ENCODE peak calls at places on chromosomes 6 and 20, in seven cellular contexts. U is effector CD8-positive, alpha-beta T cell; W is activated CD4-positive, CD25-positive, alpha-beta regulatory T cell; Y is SW 1271; T is NCI-H524; G is C1 segment of cervical spinal cord; O is GM10248. V is an unnamed sample.

GRCh38 chr20:47720636-47721427 is 64.4 kb downstream of the SULF2 start:
- DNase-seq in W (no peak), G (no peak), U (no peak), T (no peak), Y (no peak), O (no peak), V (no peak)

GRCh38 chr20:38685853-38686473 is 38.3 kb upstream of the SLC32A1 start:
- DNase-seq in G (no peak), T (no peak), O (peak; percentile 41), U (no peak), W (peak; percentile 2), Y (no peak), V (no peak)

GRCh38 chr20:5000263-5001173 is 792 bp downstream of the SLC23A2 start:
- DNase-seq in G (peak; percentile 52), O (peak; percentile 37), W (no peak), Y (no peak), U (no peak), T (peak; percentile 58), V (peak; percentile 51)

GRCh38 chr6:10578718-10579117 is 57.6 kb downstream of the GCNT2 start:
- DNase-seq in Y (no peak), G (no peak), U (no peak), W (no peak), O (no peak), T (no peak), V (no peak)

GRCh38 chr6:41175084-41175483 is 12.2 kb upstream of the TREM2 start:
- DNase-seq in W (no peak), T (no peak), U (no peak), G (no peak), Y (no peak), O (no peak), V (no peak)

GRCh38 chr6:74356385-74356784 is 660.4 kb downstream of the CD109 start:
- DNase-seq in W (no peak), Y (peak; percentile 71), G (no peak), U (no peak), T (no peak), O (no peak), V (no peak)

GRCh38 chr20:25282034-25282781 is 34.3 kb downstream of the PYGB start:
- DNase-seq in O (no peak), Y (no peak), W (no peak), G (no peak), U (no peak), T (no peak), V (no peak)

GRCh38 chr20:61960836-61961235 is 104.8 kb downstream of the TAF4 start:
- DNase-seq in Y (no peak), G (no peak), W (no peak), U (no peak), O (no peak), T (no peak), V (no peak)

GRCh38 chr20:62376112-62377063 is 9.3 kb upstream of the LAMA5 start:
- DNase-seq in T (no peak), Y (no peak), G (no peak), O (no peak), W (no peak), U (no peak), V (no peak)

GRCh38 chr6:163324928-163325784 is 89.4 kb upstream of the QKI start:
- DNase-seq in O (no peak), Y (no peak), U (no peak), T (no peak), W (no peak), G (no peak), V (no peak)

GRCh38 chr6:33205172-33206026 is 944 bp downstream of the HSD17B8 start:
- DNase-seq in U (no peak), G (no peak), W (peak; percentile 29), T (peak; percentile 64), O (no peak), Y (peak; percentile 57), V (no peak)

GRCh38 chr6:132818404-132819359 is 4.3 kb downstream of the RPS12 start:
- DNase-seq in T (peak; percentile 17), Y (peak; percentile 21), O (no peak), U (no peak), W (no peak), G (no peak), V (no peak)

GRCh38 chr20:18506744-18507143 is 996 bp upstream of the SEC23B start:
- DNase-seq in U (no peak), O (no peak), T (no peak), W (no peak), G (no peak), Y (no peak), V (no peak)

GRCh38 chr6:125611573-125612399 is 137.6 kb upstream of the HEY2 start:
- DNase-seq in W (no peak), U (no peak), T (no peak), O (no peak), G (no peak), Y (no peak), V (no peak)

GRCh38 chr20:49964964-49965780 is 17.6 kb upstream of the SNAI1 start:
- DNase-seq in Y (no peak), G (no peak), O (peak; percentile 58), U (no peak), T (peak; percentile 39), W (no peak), V (peak; percentile 72)

GRCh38 chr20:62066983-62067433 is 1.3 kb upstream of the TAF4 start:
- DNase-seq in U (peak; percentile 13), Y (no peak), O (peak; percentile 63), W (no peak), T (no peak), G (no peak), V (peak; percentile 27)

GRCh38 chr20:37999526-38000263 is 33.6 kb downstream of the TTI1 start:
- DNase-seq in U (no peak), T (no peak), W (no peak), Y (no peak), G (peak; percentile 18), O (no peak), V (no peak)

GRCh38 chr20:5918856-5919633 is 31.3 kb downstream of the TRMT6 start:
- DNase-seq in T (no peak), Y (peak; percentile 83), W (no peak), G (no peak), U (no peak), O (no peak), V (no peak)

GRCh38 chr6:43950731-43951062 is 176.6 kb downstream of the MRPL14 start:
- DNase-seq in O (no peak), U (no peak), W (no peak), Y (no peak), T (no peak), G (no peak), V (no peak)

GRCh38 chr6:106227612-106228507 is 97.7 kb downstream of the ATG5 start:
- DNase-seq in U (no peak), Y (no peak), W (no peak), G (no peak), T (no peak), O (no peak), V (no peak)

GRCh38 chr6:105936972-105937371 is 149.2 kb upstream of the PRDM1 start:
- DNase-seq in U (no peak), G (no peak), Y (no peak), T (no peak), W (no peak), O (no peak), V (no peak)

GRCh38 chr20:24708411-24709295 is 239.2 kb downstream of the SYNDIG1 start:
- DNase-seq in U (no peak), Y (no peak), G (no peak), T (peak; percentile 100), O (no peak), W (no peak), V (peak; percentile 78)

GRCh38 chr20:35232575-35232974 is 6.1 kb downstream of the MMP24 start:
- DNase-seq in O (no peak), T (peak; percentile 93), Y (no peak), G (no peak), U (no peak), W (no peak), V (no peak)

GRCh38 chr6:35725081-35725708 is 11.6 kb upstream of the ARMC12 start:
- DNase-seq in W (no peak), U (no peak), T (no peak), G (no peak), O (no peak), Y (no peak), V (no peak)

GRCh38 chr6:17725083-17725482 is 18.4 kb upstream of the NUP153 start:
- DNase-seq in Y (no peak), G (no peak), O (no peak), U (no peak), W (no peak), T (peak; percentile 89), V (peak; percentile 78)

GRCh38 chr20:23132293-23132929 is 46.3 kb upstream of the CD93 start:
- DNase-seq in O (no peak), W (no peak), Y (no peak), U (no peak), G (no peak), T (no peak), V (no peak)

GRCh38 chr20:57392130-57392445 is 892 bp downstream of the RBM38 start:
- DNase-seq in W (no peak), U (no peak), O (no peak), G (no peak), T (no peak), Y (no peak), V (no peak)

GRCh38 chr20:41005361-41005729 is 23.3 kb upstream of the TOP1 start:
- DNase-seq in G (no peak), Y (peak; percentile 92), W (no peak), O (no peak), U (no peak), T (peak; percentile 83), V (no peak)

GRCh38 chr20:805713-806112 is 27.8 kb upstream of the FAM110A start:
- DNase-seq in O (no peak), W (no peak), T (peak; percentile 23), Y (peak; percentile 34), G (no peak), U (no peak), V (no peak)

GRCh38 chr20:63101781-63102719 is 95.3 kb upstream of the BHLHE23 start:
- DNase-seq in G (no peak), U (peak; percentile 40), O (peak; percentile 79), W (peak; percentile 36), Y (peak; percentile 74), T (no peak), V (peak; percentile 76)

GRCh38 chr6:139881251-139881650 is 506.8 kb upstream of the CITED2 start:
- DNase-seq in O (no peak), W (no peak), G (no peak), U (no peak), Y (no peak), T (peak; percentile 85), V (no peak)

GRCh38 chr6:10412948-10413849 is 1.7 kb downstream of the TFAP2A start:
- DNase-seq in Y (no peak), T (peak; percentile 23), O (no peak), W (no peak), G (no peak), U (no peak), V (peak; percentile 59)

GRCh38 chr6:3356056-3356823 is 97.5 kb downstream of the PSMG4 start:
- DNase-seq in G (peak; percentile 50), U (peak; percentile 60), O (peak; percentile 86), Y (peak; percentile 82), W (peak; percentile 7), T (peak; percentile 75), V (peak; percentile 89)

GRCh38 chr6:16375828-16376227 is 137.4 kb downstream of the GMPR start:
- DNase-seq in G (no peak), T (no peak), Y (no peak), W (no peak), O (no peak), U (no peak), V (no peak)

GRCh38 chr6:95578106-95578410 is 723 bp downstream of the MANEA start:
- DNase-seq in Y (peak; percentile 35), W (no peak), G (no peak), U (no peak), T (no peak), O (peak; percentile 17), V (no peak)

V was measured in D341Med.